ENCODE peak calls at places on chromosomes 7 and 10, in eight cellular contexts. H is posterior vena cava; D is NCI-H2029 treated with DMSO at 0.1 percent for 48 hours; C is activated gamma-delta T cell treated with Interleukin-2 at 50 U/mL for 16 hours; B is stimulated activated CD4-positive, alpha-beta T cell treated with anti-CD3 and anti-CD28 coated beads, Interleukin-4, amount 100 ng/mL, for 4 hours; W is stimulated activated CD8-positive, alpha-beta memory T cell treated with anti-CD3 and anti-CD28 coated beads, Interleukin-4, amount 100 ng/mL, for 1 hour; Z is activated CD8-positive, alpha-beta memory T cell treated with anti-CD3 and anti-CD28 coated beads for 48 hours; K is stromal cell of bone marrow. A is an unnamed sample.

GRCh38 chr10:7419998-7420397 is 9.2 kb upstream of the SFMBT2 start:
- DNase-seq in B (no peak), Z (no peak), H (no peak), W (no peak), C (no peak), D (no peak), K (no peak), A (no peak)

GRCh38 chr10:50788951-50789904 is 49.5 kb downstream of the ASAH2B start:
- DNase-seq in K (peak), C (no peak), B (no peak), Z (no peak), W (no peak), H (no peak), D (no peak), A (no peak)

GRCh38 chr10:62636825-62637248 is 167.7 kb upstream of the ADO start:
- DNase-seq in K (no peak), Z (no peak), C (no peak), W (no peak), D (no peak), H (no peak), B (no peak), A (no peak)

GRCh38 chr7:31748084-31748483 is 61.1 kb downstream of the PPP1R17 start:
- DNase-seq in H (no peak), Z (no peak), B (no peak), K (no peak), C (no peak), D (no peak), W (no peak), A (no peak)

GRCh38 chr10:86970152-86970886 is 2.0 kb downstream of the ADIRF start:
- DNase-seq in Z (no peak), K (peak), H (peak), B (no peak), D (no peak), C (no peak), W (no peak), A (peak)

GRCh38 chr10:26779176-26779860 is 81.4 kb downstream of the ABI1 start:
- DNase-seq in Z (no peak), H (no peak), D (peak), W (no peak), C (no peak), B (no peak), K (no peak), A (no peak)

GRCh38 chr10:93115661-93116383 is 42.1 kb downstream of the CYP26A1 start:
- DNase-seq in H (peak), K (peak), D (peak), B (peak), Z (peak), W (no peak), C (peak), A (peak)

GRCh38 chr7:127207806-127208205 is 44.9 kb downstream of the GRM8 start:
- DNase-seq in C (no peak), W (no peak), H (no peak), Z (no peak), B (no peak), D (no peak), K (no peak), A (no peak)

GRCh38 chr10:124955243-124955642 is 13.3 kb downstream of the ZRANB1 start:
- DNase-seq in K (no peak), H (no peak), W (no peak), C (no peak), Z (no peak), B (no peak), D (no peak), A (no peak)

GRCh38 chr7:27346531-27347260 is 104.1 kb downstream of the EVX1 start:
- DNase-seq in C (no peak), H (no peak), B (no peak), D (no peak), K (peak), Z (no peak), W (no peak), A (no peak)

GRCh38 chr10:47288916-47289495 is 11.0 kb upstream of the GDF10 start:
- DNase-seq in D (no peak), C (no peak), W (no peak), H (no peak), Z (no peak), B (no peak), K (no peak), A (no peak)

GRCh38 chr7:137952406-137952805 is 49.5 kb downstream of the CREB3L2 start:
- DNase-seq in H (no peak), B (no peak), D (no peak), K (no peak), C (no peak), W (no peak), Z (no peak), A (no peak)

GRCh38 chr7:154919324-154920222 is 83.4 kb downstream of the PAXIP1 start:
- DNase-seq in H (no peak), B (no peak), C (no peak), K (no peak), W (no peak), Z (no peak), D (no peak), A (no peak)

GRCh38 chr7:131895541-131896173 is 339.2 kb upstream of the PODXL start:
- DNase-seq in Z (no peak), W (no peak), C (no peak), B (no peak), H (no peak), D (no peak), K (peak), A (no peak)

GRCh38 chr10:79093658-79094411 is 25.1 kb downstream of the ZMIZ1 start:
- DNase-seq in B (no peak), H (peak), Z (no peak), C (no peak), W (no peak), K (no peak), D (peak), A (peak)

GRCh38 chr10:48509974-48510692 is 94.7 kb downstream of the ARHGAP22 start:
- DNase-seq in C (no peak), Z (no peak), H (no peak), K (no peak), B (no peak), D (no peak), W (no peak), A (no peak)

GRCh38 chr7:89623018-89623672 is 531.1 kb upstream of the STEAP1 start:
- DNase-seq in D (peak), W (no peak), H (no peak), K (peak), Z (no peak), B (no peak), C (no peak), A (no peak)

GRCh38 chr10:124572751-124573150 is 111.1 kb downstream of the LHPP start:
- DNase-seq in C (no peak), K (no peak), W (no peak), H (peak), B (no peak), D (no peak), Z (no peak), A (no peak)

GRCh38 chr10:33566001-33566400 is 231.5 kb upstream of the NRP1 start:
- DNase-seq in K (no peak), C (no peak), D (no peak), Z (no peak), W (no peak), B (no peak), H (no peak), A (no peak)

GRCh38 chr10:43809211-43809930 is 160.7 kb upstream of the ZNF32 start:
- DNase-seq in Z (no peak), K (peak), H (peak), D (no peak), B (no peak), C (no peak), W (no peak), A (peak)

GRCh38 chr10:80202934-80203834 is 2.2 kb downstream of the ANXA11 start:
- DNase-seq in D (no peak), Z (no peak), K (peak), W (no peak), H (peak), B (peak), C (peak), A (no peak)

GRCh38 chr7:74452748-74453320 is 872 bp upstream of the GTF2IRD1 start:
- DNase-seq in C (no peak), D (no peak), K (peak), H (no peak), Z (no peak), W (no peak), B (no peak), A (no peak)

GRCh38 chr7:115941703-115942268 is 88.8 kb downstream of the TFEC start:
- DNase-seq in H (no peak), W (no peak), K (no peak), C (no peak), B (no peak), D (no peak), Z (no peak), A (no peak)

GRCh38 chr10:75653761-75654160 is 222.3 kb downstream of the LRMDA start:
- DNase-seq in H (no peak), W (no peak), Z (no peak), K (no peak), D (no peak), C (no peak), B (no peak), A (no peak)

GRCh38 chr7:111678281-111678680 is 116.0 kb upstream of the IMMP2L start:
- DNase-seq in D (no peak), B (no peak), H (no peak), C (no peak), Z (no peak), K (peak), W (no peak), A (no peak)

GRCh38 chr7:41162612-41163011 is 540.3 kb downstream of the INHBA start:
- DNase-seq in W (no peak), D (no peak), K (no peak), C (no peak), H (no peak), Z (no peak), B (no peak), A (no peak)

GRCh38 chr10:71040890-71041590 is 152.7 kb upstream of the PCBD1 start:
- DNase-seq in C (no peak), B (no peak), K (no peak), Z (no peak), H (peak), D (no peak), W (no peak), A (no peak)

GRCh38 chr7:54674891-54675290 is 84.1 kb downstream of the SEC61G start:
- DNase-seq in C (no peak), K (no peak), H (no peak), Z (no peak), W (no peak), D (no peak), B (no peak), A (no peak)

GRCh38 chr10:111373696-111374095 is 296.9 kb downstream of the ADRA2A start:
- DNase-seq in K (no peak), D (no peak), W (no peak), B (no peak), H (no peak), C (no peak), Z (no peak), A (no peak)

GRCh38 chr7:28020302-28020940 is 160.2 kb downstream of the JAZF1 start:
- DNase-seq in B (no peak), W (no peak), K (peak), Z (no peak), D (peak), C (peak), H (no peak), A (peak)

GRCh38 chr7:139767561-139767982 is 10.2 kb downstream of the HIPK2 start:
- DNase-seq in H (no peak), B (no peak), W (no peak), Z (no peak), D (no peak), K (no peak), C (no peak), A (no peak)

GRCh38 chr7:78770422-78771410 is 682.8 kb downstream of the MAGI2 start:
- DNase-seq in B (no peak), C (no peak), H (no peak), Z (no peak), W (no peak), D (peak), K (no peak), A (no peak)

GRCh38 chr10:105071980-105072379 is 430.9 kb downstream of the SORCS3 start:
- DNase-seq in Z (no peak), B (no peak), K (no peak), C (no peak), D (no peak), W (no peak), H (no peak), A (no peak)

GRCh38 chr7:27611043-27611442 is 51.6 kb downstream of the HIBADH start:
- DNase-seq in D (peak), K (no peak), W (no peak), B (no peak), H (no peak), Z (no peak), C (no peak), A (no peak)